ENCODE peak calls at places on chromosomes 11 and 22, in ten cellular contexts. V, M, E, O, H, Z, I, C, T and F are unnamed samples.

GRCh38 chr11:103608566-103608965 is 427.9 kb upstream of the DDI1 start:
- DNase-seq in T (peak), E (no peak), I (no peak), O (no peak), V (no peak), Z (no peak), C (no peak), H (no peak), M (no peak), F (no peak)

GRCh38 chr22:44735518-44736428 is 16.6 kb upstream of the ARHGAP8 start:
- DNase-seq in H (peak), Z (peak), O (no peak), C (peak), E (peak), I (peak), M (peak), V (peak), T (peak), F (peak)

GRCh38 chr11:115518983-115519382 is 14.8 kb upstream of the CADM1 start:
- DNase-seq in E (no peak), O (no peak), H (no peak), T (no peak), I (no peak), M (no peak), V (no peak), C (no peak), Z (no peak), F (no peak)

GRCh38 chr22:34429314-34429713 is 509.0 kb upstream of the LARGE1 start:
- DNase-seq in I (no peak), O (no peak), V (no peak), H (no peak), C (no peak), T (no peak), Z (no peak), E (no peak), M (no peak), F (no peak)

GRCh38 chr11:26820739-26821138 is 98.9 kb upstream of the SLC5A12 start:
- DNase-seq in C (no peak), Z (no peak), M (no peak), T (peak), V (no peak), E (no peak), I (no peak), H (no peak), O (peak), F (no peak)

GRCh38 chr11:130344846-130345245 is 30.1 kb upstream of the ZBTB44 start:
- DNase-seq in I (no peak), C (no peak), E (no peak), M (no peak), T (no peak), V (no peak), O (no peak), Z (no peak), H (no peak), F (no peak)

GRCh38 chr22:43923631-43924548 is at the start of gene PNPLA3:
- DNase-seq in M (peak), C (peak), I (peak), T (peak), O (peak), E (peak), V (peak), Z (peak), H (peak), F (peak)

GRCh38 chr11:111637885-111638284 is 35.6 kb downstream of the SIK2 start:
- DNase-seq in C (no peak), Z (no peak), I (peak), O (no peak), E (no peak), V (no peak), H (no peak), T (no peak), M (no peak), F (no peak)

GRCh38 chr11:11538277-11538960 is 83.4 kb downstream of the GALNT18 start:
- DNase-seq in Z (peak), T (no peak), C (no peak), O (no peak), I (no peak), M (no peak), E (no peak), V (no peak), H (no peak), F (peak)